ENCODE peak calls at places on chromosomes 3 and 15, in eight cellular contexts. One of them, this sample, is unnamed.

GRCh38 chr3:46276497-46277099 is 34.3 kb downstream of the CCR3 start:
- DNase-seq in GM19239: peak
- DNase-seq in SW 1271: no peak
- DNase-seq in breast epithelium: no peak
- DNase-seq in CD8-positive, alpha-beta T cell: peak
- DNase-seq in T47D: peak
- DNase-seq in NCI-H460: no peak
- DNase-seq in stimulated activated CD4-positive, alpha-beta T cell treated with anti-CD3 and anti-CD28 coated beads, Interleukin-15, amount 100 ng/mL, for 1 hour: peak
- DNase-seq in this sample: no peak

GRCh38 chr15:88989578-88989977 is 76.4 kb upstream of the MFGE8 start:
- DNase-seq in NCI-H460: no peak
- DNase-seq in SW 1271: no peak
- DNase-seq in breast epithelium: no peak
- DNase-seq in GM19239: no peak
- DNase-seq in T47D: no peak
- DNase-seq in stimulated activated CD4-positive, alpha-beta T cell treated with anti-CD3 and anti-CD28 coated beads, Interleukin-15, amount 100 ng/mL, for 1 hour: no peak
- DNase-seq in CD8-positive, alpha-beta T cell: no peak
- DNase-seq in this sample: no peak

GRCh38 chr3:3636815-3637214 is 162.4 kb upstream of the LRRN1 start:
- DNase-seq in NCI-H460: no peak
- DNase-seq in CD8-positive, alpha-beta T cell: no peak
- DNase-seq in breast epithelium: peak
- DNase-seq in T47D: peak
- DNase-seq in SW 1271: no peak
- DNase-seq in stimulated activated CD4-positive, alpha-beta T cell treated with anti-CD3 and anti-CD28 coated beads, Interleukin-15, amount 100 ng/mL, for 1 hour: no peak
- DNase-seq in GM19239: no peak
- DNase-seq in this sample: no peak

GRCh38 chr3:111072016-111072891 is 638 bp downstream of the NECTIN3 start:
- DNase-seq in stimulated activated CD4-positive, alpha-beta T cell treated with anti-CD3 and anti-CD28 coated beads, Interleukin-15, amount 100 ng/mL, for 1 hour: no peak
- DNase-seq in GM19239: no peak
- DNase-seq in CD8-positive, alpha-beta T cell: no peak
- DNase-seq in NCI-H460: no peak
- DNase-seq in SW 1271: no peak
- DNase-seq in breast epithelium: no peak
- DNase-seq in T47D: peak
- DNase-seq in this sample: no peak

GRCh38 chr3:3589715-3590130 is 209.5 kb upstream of the LRRN1 start:
- DNase-seq in breast epithelium: no peak
- DNase-seq in stimulated activated CD4-positive, alpha-beta T cell treated with anti-CD3 and anti-CD28 coated beads, Interleukin-15, amount 100 ng/mL, for 1 hour: no peak
- DNase-seq in CD8-positive, alpha-beta T cell: no peak
- DNase-seq in T47D: no peak
- DNase-seq in GM19239: peak
- DNase-seq in SW 1271: no peak
- DNase-seq in NCI-H460: no peak
- DNase-seq in this sample: no peak

GRCh38 chr3:38454179-38454883 is 641 bp downstream of the ACVR2B start:
- DNase-seq in T47D: peak
- DNase-seq in breast epithelium: peak
- DNase-seq in GM19239: peak
- DNase-seq in CD8-positive, alpha-beta T cell: no peak
- DNase-seq in NCI-H460: no peak
- DNase-seq in stimulated activated CD4-positive, alpha-beta T cell treated with anti-CD3 and anti-CD28 coated beads, Interleukin-15, amount 100 ng/mL, for 1 hour: no peak
- DNase-seq in SW 1271: no peak
- DNase-seq in this sample: no peak

GRCh38 chr15:72202302-72202701 is 4.7 kb upstream of the GRAMD2A start:
- DNase-seq in CD8-positive, alpha-beta T cell: no peak
- DNase-seq in NCI-H460: no peak
- DNase-seq in stimulated activated CD4-positive, alpha-beta T cell treated with anti-CD3 and anti-CD28 coated beads, Interleukin-15, amount 100 ng/mL, for 1 hour: no peak
- DNase-seq in GM19239: no peak
- DNase-seq in SW 1271: no peak
- DNase-seq in breast epithelium: no peak
- DNase-seq in T47D: no peak
- DNase-seq in this sample: no peak

GRCh38 chr3:17023006-17023664 is 138.4 kb downstream of the PLCL2 start:
- DNase-seq in NCI-H460: no peak
- DNase-seq in breast epithelium: no peak
- DNase-seq in T47D: no peak
- DNase-seq in SW 1271: no peak
- DNase-seq in CD8-positive, alpha-beta T cell: peak
- DNase-seq in stimulated activated CD4-positive, alpha-beta T cell treated with anti-CD3 and anti-CD28 coated beads, Interleukin-15, amount 100 ng/mL, for 1 hour: no peak
- DNase-seq in GM19239: no peak
- DNase-seq in this sample: no peak

GRCh38 chr15:38300395-38300794 is 47.8 kb downstream of the SPRED1 start:
- DNase-seq in SW 1271: no peak
- DNase-seq in GM19239: no peak
- DNase-seq in T47D: no peak
- DNase-seq in NCI-H460: no peak
- DNase-seq in CD8-positive, alpha-beta T cell: no peak
- DNase-seq in breast epithelium: no peak
- DNase-seq in stimulated activated CD4-positive, alpha-beta T cell treated with anti-CD3 and anti-CD28 coated beads, Interleukin-15, amount 100 ng/mL, for 1 hour: no peak
- DNase-seq in this sample: no peak

GRCh38 chr15:85687329-85687728 is 107.4 kb downstream of the KLHL25 start:
- DNase-seq in T47D: no peak
- DNase-seq in breast epithelium: no peak
- DNase-seq in CD8-positive, alpha-beta T cell: no peak
- DNase-seq in SW 1271: no peak
- DNase-seq in NCI-H460: no peak
- DNase-seq in stimulated activated CD4-positive, alpha-beta T cell treated with anti-CD3 and anti-CD28 coated beads, Interleukin-15, amount 100 ng/mL, for 1 hour: no peak
- DNase-seq in GM19239: no peak
- DNase-seq in this sample: no peak

GRCh38 chr15:65041787-65042186 is 3.4 kb upstream of the SLC51B start:
- DNase-seq in T47D: no peak
- DNase-seq in CD8-positive, alpha-beta T cell: no peak
- DNase-seq in SW 1271: no peak
- DNase-seq in stimulated activated CD4-positive, alpha-beta T cell treated with anti-CD3 and anti-CD28 coated beads, Interleukin-15, amount 100 ng/mL, for 1 hour: no peak
- DNase-seq in NCI-H460: no peak
- DNase-seq in breast epithelium: no peak
- DNase-seq in GM19239: no peak
- DNase-seq in this sample: no peak

GRCh38 chr15:51793521-51793920 is 35.9 kb upstream of the TMOD3 start:
- DNase-seq in CD8-positive, alpha-beta T cell: no peak
- DNase-seq in T47D: no peak
- DNase-seq in stimulated activated CD4-positive, alpha-beta T cell treated with anti-CD3 and anti-CD28 coated beads, Interleukin-15, amount 100 ng/mL, for 1 hour: no peak
- DNase-seq in SW 1271: no peak
- DNase-seq in breast epithelium: no peak
- DNase-seq in GM19239: no peak
- DNase-seq in NCI-H460: no peak
- DNase-seq in this sample: peak

GRCh38 chr3:173939319-173939718 is 541.8 kb downstream of the NLGN1 start:
- DNase-seq in NCI-H460: no peak
- DNase-seq in SW 1271: no peak
- DNase-seq in stimulated activated CD4-positive, alpha-beta T cell treated with anti-CD3 and anti-CD28 coated beads, Interleukin-15, amount 100 ng/mL, for 1 hour: no peak
- DNase-seq in breast epithelium: no peak
- DNase-seq in GM19239: no peak
- DNase-seq in T47D: peak
- DNase-seq in CD8-positive, alpha-beta T cell: no peak
- DNase-seq in this sample: no peak

GRCh38 chr15:25182736-25183445 is 228.1 kb downstream of the SNRPN start:
- DNase-seq in CD8-positive, alpha-beta T cell: no peak
- DNase-seq in stimulated activated CD4-positive, alpha-beta T cell treated with anti-CD3 and anti-CD28 coated beads, Interleukin-15, amount 100 ng/mL, for 1 hour: no peak
- DNase-seq in SW 1271: no peak
- DNase-seq in GM19239: no peak
- DNase-seq in T47D: no peak
- DNase-seq in breast epithelium: no peak
- DNase-seq in NCI-H460: no peak
- DNase-seq in this sample: no peak

GRCh38 chr15:90618330-90619136 is 88.8 kb downstream of the CRTC3 start:
- DNase-seq in breast epithelium: no peak
- DNase-seq in CD8-positive, alpha-beta T cell: no peak
- DNase-seq in NCI-H460: no peak
- DNase-seq in SW 1271: no peak
- DNase-seq in stimulated activated CD4-positive, alpha-beta T cell treated with anti-CD3 and anti-CD28 coated beads, Interleukin-15, amount 100 ng/mL, for 1 hour: no peak
- DNase-seq in T47D: no peak
- DNase-seq in GM19239: no peak
- DNase-seq in this sample: no peak

GRCh38 chr15:73240864-73241499 is 127.8 kb downstream of the HCN4 start:
- DNase-seq in T47D: peak
- DNase-seq in GM19239: peak
- DNase-seq in stimulated activated CD4-positive, alpha-beta T cell treated with anti-CD3 and anti-CD28 coated beads, Interleukin-15, amount 100 ng/mL, for 1 hour: peak
- DNase-seq in breast epithelium: peak
- DNase-seq in SW 1271: peak
- DNase-seq in CD8-positive, alpha-beta T cell: peak
- DNase-seq in NCI-H460: peak
- DNase-seq in this sample: peak

GRCh38 chr3:154135511-154136173 is 14.5 kb downstream of the ARHGEF26 start:
- DNase-seq in T47D: no peak
- DNase-seq in CD8-positive, alpha-beta T cell: no peak
- DNase-seq in SW 1271: no peak
- DNase-seq in GM19239: no peak
- DNase-seq in breast epithelium: no peak
- DNase-seq in stimulated activated CD4-positive, alpha-beta T cell treated with anti-CD3 and anti-CD28 coated beads, Interleukin-15, amount 100 ng/mL, for 1 hour: no peak
- DNase-seq in NCI-H460: no peak
- DNase-seq in this sample: no peak

GRCh38 chr3:14716593-14716992 is 41.7 kb downstream of the C3orf20 start:
- DNase-seq in stimulated activated CD4-positive, alpha-beta T cell treated with anti-CD3 and anti-CD28 coated beads, Interleukin-15, amount 100 ng/mL, for 1 hour: no peak
- DNase-seq in NCI-H460: no peak
- DNase-seq in GM19239: no peak
- DNase-seq in SW 1271: no peak
- DNase-seq in breast epithelium: no peak
- DNase-seq in T47D: no peak
- DNase-seq in CD8-positive, alpha-beta T cell: no peak
- DNase-seq in this sample: no peak

GRCh38 chr3:24435581-24435980 is 59.1 kb downstream of the THRB start:
- DNase-seq in NCI-H460: no peak
- DNase-seq in T47D: no peak
- DNase-seq in stimulated activated CD4-positive, alpha-beta T cell treated with anti-CD3 and anti-CD28 coated beads, Interleukin-15, amount 100 ng/mL, for 1 hour: no peak
- DNase-seq in CD8-positive, alpha-beta T cell: no peak
- DNase-seq in SW 1271: no peak
- DNase-seq in breast epithelium: no peak
- DNase-seq in GM19239: no peak
- DNase-seq in this sample: no peak

GRCh38 chr3:14432996-14433572 is 30.7 kb downstream of the SLC6A6 start:
- DNase-seq in T47D: no peak
- DNase-seq in NCI-H460: no peak
- DNase-seq in stimulated activated CD4-positive, alpha-beta T cell treated with anti-CD3 and anti-CD28 coated beads, Interleukin-15, amount 100 ng/mL, for 1 hour: no peak
- DNase-seq in CD8-positive, alpha-beta T cell: no peak
- DNase-seq in SW 1271: no peak
- DNase-seq in breast epithelium: no peak
- DNase-seq in GM19239: no peak
- DNase-seq in this sample: no peak

GRCh38 chr3:148211725-148212124 is 486.0 kb upstream of the AGTR1 start:
- DNase-seq in GM19239: no peak
- DNase-seq in stimulated activated CD4-positive, alpha-beta T cell treated with anti-CD3 and anti-CD28 coated beads, Interleukin-15, amount 100 ng/mL, for 1 hour: no peak
- DNase-seq in NCI-H460: no peak
- DNase-seq in breast epithelium: no peak
- DNase-seq in SW 1271: no peak
- DNase-seq in CD8-positive, alpha-beta T cell: no peak
- DNase-seq in T47D: no peak
- DNase-seq in this sample: no peak

GRCh38 chr3:188326111-188326510 is 172.2 kb downstream of the LPP start:
- DNase-seq in T47D: no peak
- DNase-seq in CD8-positive, alpha-beta T cell: no peak
- DNase-seq in stimulated activated CD4-positive, alpha-beta T cell treated with anti-CD3 and anti-CD28 coated beads, Interleukin-15, amount 100 ng/mL, for 1 hour: no peak
- DNase-seq in SW 1271: no peak
- DNase-seq in NCI-H460: no peak
- DNase-seq in GM19239: no peak
- DNase-seq in breast epithelium: no peak
- DNase-seq in this sample: no peak

GRCh38 chr3:89503891-89504391 is 396.5 kb downstream of the EPHA3 start:
- DNase-seq in SW 1271: no peak
- DNase-seq in breast epithelium: no peak
- DNase-seq in NCI-H460: no peak
- DNase-seq in CD8-positive, alpha-beta T cell: no peak
- DNase-seq in GM19239: no peak
- DNase-seq in T47D: peak
- DNase-seq in stimulated activated CD4-positive, alpha-beta T cell treated with anti-CD3 and anti-CD28 coated beads, Interleukin-15, amount 100 ng/mL, for 1 hour: no peak
- DNase-seq in this sample: no peak

GRCh38 chr3:128004661-128005060 is 47.6 kb upstream of the SEC61A1 start:
- DNase-seq in NCI-H460: no peak
- DNase-seq in GM19239: no peak
- DNase-seq in SW 1271: no peak
- DNase-seq in T47D: no peak
- DNase-seq in stimulated activated CD4-positive, alpha-beta T cell treated with anti-CD3 and anti-CD28 coated beads, Interleukin-15, amount 100 ng/mL, for 1 hour: no peak
- DNase-seq in breast epithelium: no peak
- DNase-seq in CD8-positive, alpha-beta T cell: no peak
- DNase-seq in this sample: no peak

GRCh38 chr3:194203482-194204035 is 67.6 kb downstream of the HES1 start:
- DNase-seq in breast epithelium: no peak
- DNase-seq in GM19239: no peak
- DNase-seq in SW 1271: no peak
- DNase-seq in NCI-H460: no peak
- DNase-seq in stimulated activated CD4-positive, alpha-beta T cell treated with anti-CD3 and anti-CD28 coated beads, Interleukin-15, amount 100 ng/mL, for 1 hour: no peak
- DNase-seq in T47D: peak
- DNase-seq in CD8-positive, alpha-beta T cell: no peak
- DNase-seq in this sample: no peak

This sample was measured in anterior cingulate cortex.